ENCODE peak calls at places on chromosomes 7 and 10, in seven cellular contexts. V, R, X, B, K, M and C are unnamed samples.

GRCh38 chr10:3000063-3000462 is 67.3 kb upstream of the PFKP start:
- DNase-seq in B (no peak), V (no peak), K (no peak), R (no peak), X (no peak), M (peak), C (no peak)

GRCh38 chr10:44193156-44193555 is 191.7 kb downstream of the CXCL12 start:
- DNase-seq in B (no peak), V (no peak), K (no peak), X (no peak), M (no peak), R (no peak), C (no peak)

GRCh38 chr10:59692113-59692512 is 17.5 kb downstream of the SLC16A9 start:
- DNase-seq in M (no peak), X (no peak), R (no peak), V (no peak), B (no peak), K (no peak), C (no peak)

GRCh38 chr7:74023037-74023436 is 4.9 kb upstream of the ELN start:
- DNase-seq in B (no peak), X (no peak), K (no peak), M (peak), R (peak), V (peak), C (no peak)

GRCh38 chr10:115949282-115949844 is 323.6 kb downstream of the GFRA1 start:
- DNase-seq in M (no peak), K (no peak), B (no peak), V (no peak), X (no peak), R (no peak), C (no peak)

GRCh38 chr7:92253251-92253650 is 7.5 kb downstream of the ANKIB1 start:
- DNase-seq in R (no peak), M (no peak), K (no peak), B (no peak), V (no peak), X (no peak), C (peak)

GRCh38 chr7:33952824-33953223 is 47.5 kb downstream of the BMPER start:
- DNase-seq in B (no peak), V (no peak), R (no peak), M (no peak), X (no peak), K (no peak), C (no peak)

GRCh38 chr10:73054286-73054685 is 42.4 kb downstream of the P4HA1 start:
- DNase-seq in X (no peak), R (no peak), M (no peak), K (no peak), B (no peak), V (no peak), C (no peak)

GRCh38 chr10:28952523-28952922 is 275.2 kb downstream of the BAMBI start:
- DNase-seq in M (no peak), B (no peak), R (no peak), X (no peak), V (no peak), K (no peak), C (no peak)

GRCh38 chr7:92797284-92797683 is 39.1 kb downstream of the CDK6 start:
- DNase-seq in K (no peak), R (no peak), M (no peak), V (no peak), B (no peak), X (no peak), C (no peak)

GRCh38 chr7:96636342-96636865 is 73.2 kb downstream of the SEM1 start:
- DNase-seq in B (no peak), X (no peak), V (no peak), R (no peak), M (no peak), K (no peak), C (no peak)

GRCh38 chr7:39339591-39339990 is 226.6 kb upstream of the YAE1 start:
- DNase-seq in M (no peak), R (no peak), X (no peak), K (no peak), V (no peak), B (no peak), C (no peak)

GRCh38 chr7:95811846-95812445 is 39.6 kb downstream of the DYNC1I1 start:
- DNase-seq in M (no peak), B (no peak), K (no peak), V (no peak), X (no peak), R (no peak), C (no peak)

GRCh38 chr7:2736411-2736914 is 48.5 kb downstream of the AMZ1 start:
- DNase-seq in B (no peak), M (no peak), K (no peak), V (no peak), R (no peak), X (no peak), C (no peak)

GRCh38 chr10:26983156-26983555 is 117.1 kb downstream of the ANKRD26 start:
- DNase-seq in V (no peak), K (no peak), B (no peak), X (no peak), M (no peak), R (no peak), C (no peak)

GRCh38 chr7:47806701-47807103 is 141.6 kb downstream of the PKD1L1 start:
- DNase-seq in V (peak), K (no peak), M (no peak), X (no peak), R (no peak), B (no peak), C (no peak)

GRCh38 chr10:133401500-133401899 is 7.5 kb downstream of the MTG1 start:
- DNase-seq in R (no peak), B (no peak), V (no peak), K (no peak), X (no peak), M (no peak), C (no peak)

GRCh38 chr10:130989670-130990247 is 321.8 kb downstream of the TCERG1L start:
- DNase-seq in V (no peak), R (no peak), M (no peak), B (no peak), K (no peak), X (no peak), C (no peak)

GRCh38 chr10:91162050-91162494 is 58.4 kb upstream of the PCGF5 start:
- DNase-seq in K (no peak), B (peak), R (peak), V (peak), X (no peak), M (no peak), C (no peak)

GRCh38 chr10:5582736-5583135 is 58.0 kb downstream of the CALML3 start:
- DNase-seq in X (no peak), K (no peak), V (no peak), M (no peak), R (no peak), B (no peak), C (no peak)

GRCh38 chr7:36034020-36034419 is 119.0 kb upstream of the EEPD1 start:
- DNase-seq in K (no peak), R (no peak), B (no peak), M (no peak), X (no peak), V (no peak), C (no peak)

GRCh38 chr7:45716380-45717203 is 142.4 kb downstream of the ADCY1 start:
- DNase-seq in X (no peak), R (no peak), K (no peak), B (no peak), V (no peak), M (no peak), C (no peak)

GRCh38 chr7:120733143-120733542 is 124.8 kb downstream of the TSPAN12 start:
- DNase-seq in R (no peak), V (no peak), K (peak), B (no peak), M (no peak), X (no peak), C (no peak)

GRCh38 chr10:88490216-88490980 is 92.7 kb downstream of the RNLS start:
- DNase-seq in R (no peak), X (no peak), M (no peak), B (no peak), V (peak), K (no peak), C (no peak)

GRCh38 chr7:21603972-21604749 is 61.3 kb downstream of the DNAH11 start:
- DNase-seq in K (no peak), V (no peak), M (no peak), R (no peak), B (no peak), X (no peak), C (no peak)

GRCh38 chr10:67119648-67120047 is 193.8 kb downstream of the LRRTM3 start:
- DNase-seq in K (no peak), V (no peak), R (no peak), X (no peak), B (no peak), M (no peak), C (no peak)

GRCh38 chr10:100878291-100878910 is 34.4 kb upstream of the SLF2 start:
- DNase-seq in X (no peak), V (peak), B (peak), M (peak), K (peak), R (peak), C (peak)

GRCh38 chr10:92590623-92591549 is 2.0 kb upstream of the KIF11 start:
- DNase-seq in B (no peak), M (no peak), R (peak), X (no peak), K (no peak), V (peak), C (peak)

GRCh38 chr7:134714791-134715190 is 64.6 kb upstream of the CALD1 start:
- DNase-seq in V (no peak), X (no peak), K (no peak), M (no peak), B (no peak), R (no peak), C (no peak)

GRCh38 chr7:141563956-141564623 is 12.9 kb downstream of the AGK start:
- DNase-seq in V (peak), K (no peak), R (no peak), B (no peak), X (no peak), M (no peak), C (no peak)

GRCh38 chr10:3531670-3532069 is 253.3 kb downstream of the KLF6 start:
- DNase-seq in R (no peak), X (no peak), B (no peak), K (no peak), V (no peak), M (no peak), C (no peak)

GRCh38 chr7:65477326-65477725 is 103.7 kb downstream of the ZNF92 start:
- DNase-seq in R (no peak), X (no peak), V (no peak), B (no peak), M (no peak), K (no peak), C (no peak)

GRCh38 chr7:5692112-5692844 is 89.2 kb downstream of the RNF216 start:
- DNase-seq in V (no peak), M (no peak), B (no peak), K (peak), X (no peak), R (no peak), C (peak)

GRCh38 chr7:43112941-43113621 is 634 bp downstream of the HECW1 start:
- DNase-seq in V (no peak), B (no peak), R (no peak), M (no peak), K (no peak), X (no peak), C (no peak)

GRCh38 chr10:85741626-85742300 is 624.8 kb downstream of the GRID1 start:
- DNase-seq in V (no peak), X (no peak), R (peak), M (no peak), B (no peak), K (no peak), C (no peak)

GRCh38 chr7:108189733-108190388 is 59.7 kb upstream of the LAMB4 start:
- DNase-seq in M (no peak), K (no peak), X (no peak), V (no peak), B (no peak), R (no peak), C (no peak)

GRCh38 chr10:122112625-122113160 is 123.7 kb downstream of the TACC2 start:
- DNase-seq in R (peak), V (peak), X (no peak), M (peak), K (peak), B (no peak), C (peak)

GRCh38 chr7:2248984-2249694 is 7.1 kb downstream of the NUDT1 start:
- DNase-seq in R (peak), B (no peak), M (no peak), V (peak), K (peak), X (no peak), C (peak)